ENCODE peak calls at places on chromosomes 16 and 17, in four cellular contexts. O is naive thymus-derived CD4-positive, alpha-beta T cell; Z is heart left ventricle; A is aorta. R is an unnamed sample. For H3K9me3, the result is how much of the 10 kb centered on the place peaks cover.

GRCh38 chr17:47188799-47189731 is at the start of gene CDC27:
- DNase-seq in O (peak), Z (peak), A (peak), R (peak)

GRCh38 chr17:20008242-20009051 is 712 bp upstream of the SPECC1 start:
- DNase-seq in O (no peak), Z (peak), A (peak), R (no peak)

GRCh38 chr16:51407921-51408320 is 256.9 kb upstream of the SALL1 start:
- DNase-seq in O (no peak), Z (no peak), A (no peak), R (no peak)

GRCh38 chr17:42179911-42180410 is 981 bp downstream of the KCNH4 start:
- DNase-seq in O (no peak), Z (peak), A (no peak), R (no peak)

GRCh38 chr17:77491921-77492445 is 351.2 kb downstream of the SEC14L1 start:
- DNase-seq in O (no peak), Z (no peak), A (peak), R (peak)

GRCh38 chr16:53224932-53225533 is 170.2 kb downstream of the CHD9 start:
- DNase-seq in O (no peak), Z (no peak), A (no peak), R (no peak)

GRCh38 chr17:14747576-14747940 is 446.7 kb downstream of the HS3ST3B1 start:
- DNase-seq in O (no peak), Z (no peak), A (no peak), R (no peak)

GRCh38 chr17:38751144-38751802 is 1.3 kb upstream of the PSMB3 start:
- DNase-seq in O (no peak), Z (no peak), A (no peak), R (no peak)

GRCh38 chr16:57612494-57612893 is 15.9 kb upstream of the ADGRG1 start:
- DNase-seq in O (no peak), Z (peak), A (peak), R (peak)

GRCh38 chr16:80200079-80200478 is 340.7 kb upstream of the DYNLRB2 start:
- DNase-seq in O (no peak), Z (no peak), A (no peak), R (no peak)

GRCh38 chr17:48816774-48817590 is at the start of gene TTLL6:
- DNase-seq in O (peak), Z (peak), A (peak), R (peak)

GRCh38 chr16:71430744-71431143 is 11.1 kb downstream of the TLE7 start:
- DNase-seq in O (no peak), Z (no peak), A (no peak), R (no peak)

DNA sequence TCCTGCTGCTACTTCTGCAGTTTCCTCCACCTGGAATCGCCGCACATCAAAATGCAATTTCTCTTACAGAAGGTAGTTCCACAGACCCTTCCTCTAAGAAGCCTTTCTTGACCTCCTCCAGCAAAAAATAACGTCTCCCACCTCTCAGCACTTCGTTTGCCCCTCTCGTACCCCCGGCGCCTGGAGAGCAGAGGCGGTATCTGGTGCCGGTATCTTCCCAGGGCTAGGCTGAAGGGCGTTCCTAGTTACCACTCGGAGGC is 482 bp downstream of the DCTPP1 start:
- DNase-seq in O (no peak), Z (no peak), A (no peak), R (no peak)
- H3K27ac ChIP-seq in O (peak), Z (peak), A (peak), R (peak)

DNA sequence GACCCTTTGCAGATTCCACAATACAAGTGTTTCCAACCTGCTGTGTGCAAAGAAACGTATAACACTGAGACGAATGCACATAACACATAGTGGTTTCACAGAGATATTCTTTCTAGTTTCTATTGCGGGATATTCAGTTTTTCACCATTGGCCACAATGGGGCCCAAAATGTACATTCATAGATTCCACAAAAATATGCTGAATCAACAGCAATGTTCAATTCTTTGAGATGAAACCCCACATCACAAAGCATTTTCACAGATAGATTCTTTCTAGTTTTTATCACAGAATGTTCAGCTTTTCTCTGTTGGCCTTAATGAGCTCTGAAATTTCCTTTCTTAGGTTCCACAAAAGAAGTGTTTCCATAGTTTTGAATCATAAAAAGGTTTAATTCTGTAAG is 2472.3 kb downstream of the TP53TG3F start:
- DNase-seq in O (no peak), Z (no peak), A (no peak), R (no peak)
- H3K9me3 ChIP-seq in O (under half), Z (half or more), A (under half), R (under half)

GRCh38 chr17:50196036-50196435 is 5.4 kb downstream of the COL1A1 start:
- DNase-seq in O (no peak), Z (no peak), A (peak), R (no peak)

GRCh38 chr17:50194441-50195195 is 6.8 kb downstream of the COL1A1 start:
- DNase-seq in O (no peak), Z (no peak), A (peak), R (no peak)

GRCh38 chr17:50196826-50197225 is 4.6 kb downstream of the COL1A1 start:
- DNase-seq in O (no peak), Z (no peak), A (peak), R (peak)

GRCh38 chr17:50192873-50193274 is 8.6 kb downstream of the COL1A1 start:
- DNase-seq in O (no peak), Z (no peak), A (no peak), R (no peak)

GRCh38 chr17:50195196-50195865 is 6.1 kb downstream of the COL1A1 start:
- DNase-seq in O (no peak), Z (no peak), A (no peak), R (no peak)
- H3K27ac ChIP-seq in O (no peak), Z (no peak), A (peak), R (peak)

GRCh38 chr16:3311496-3311895 is 6.2 kb downstream of the ZNF75A start:
- DNase-seq in O (no peak), Z (no peak), A (no peak), R (no peak)
- H3K9me3 ChIP-seq in O (under half), Z (half or more), A (under half), R (under half)

DNA sequence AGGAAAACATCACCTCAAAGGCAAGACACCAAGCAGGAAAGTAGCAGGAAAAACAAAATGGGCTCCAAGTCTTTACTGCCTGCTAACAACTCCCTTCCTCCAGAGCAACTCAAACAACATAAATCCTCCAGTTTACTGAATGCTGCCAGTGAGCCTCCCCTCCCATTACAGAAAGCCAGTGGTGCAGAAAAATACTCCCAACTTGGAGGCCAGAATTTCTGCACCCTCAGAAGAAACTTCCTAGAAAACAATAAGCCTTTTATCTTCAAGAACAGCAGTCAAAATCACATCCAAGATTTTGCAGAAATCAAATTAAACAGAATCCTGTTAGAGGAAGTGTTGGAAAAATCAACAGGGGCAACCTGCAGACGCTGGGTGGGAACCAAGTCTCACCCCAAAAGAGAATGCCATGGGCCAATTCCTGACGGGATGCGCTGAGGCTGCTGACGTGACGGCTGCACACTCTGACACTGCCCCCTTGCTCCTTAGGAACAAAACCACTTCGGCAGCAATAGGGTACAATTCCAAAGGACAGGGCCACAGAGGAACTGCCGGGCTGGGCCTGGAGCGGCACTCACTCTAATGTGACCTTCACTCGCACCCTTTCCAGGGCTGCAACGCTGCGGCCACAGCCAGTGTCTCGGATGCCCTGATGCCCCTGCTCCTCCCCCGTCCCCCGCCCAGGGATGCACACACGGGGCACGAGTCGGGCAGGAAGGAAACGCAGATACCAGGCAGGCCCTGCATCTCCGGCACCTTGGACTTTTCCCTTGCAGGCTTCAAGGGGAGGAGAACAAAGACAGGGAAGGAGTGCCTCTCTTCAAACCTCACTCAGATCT is 2.6 kb downstream of the PITPNA start:
- DNase-seq in O (no peak), Z (no peak), A (no peak), R (no peak)
- H3K27ac ChIP-seq in O (no peak), Z (no peak), A (no peak), R (peak)

GRCh38 chr17:13176436-13176835 is 158.6 kb upstream of the ELAC2 start:
- DNase-seq in O (no peak), Z (no peak), A (no peak), R (no peak)

GRCh38 chr17:13171790-13172189 is 154.0 kb upstream of the ELAC2 start:
- DNase-seq in O (no peak), Z (no peak), A (no peak), R (no peak)
- H3K9me3 ChIP-seq in O (under half), Z (under half), A (under half), R (under half)